ENCODE peak calls at places on chromosomes 4 and X, in seven cellular contexts. U, G, H, P, N, M and T are unnamed samples.

GRCh38 chrX:56000169-56000568 is 232.0 kb upstream of the KLF8 start:
- DNase-seq in U (no peak), G (no peak), H (no peak), P (peak), N (peak), M (no peak), T (peak)

GRCh38 chrX:74451450-74452198 is 30.3 kb downstream of the SLC16A2 start:
- DNase-seq in U (no peak), G (no peak), H (no peak), P (no peak), N (no peak), M (no peak), T (no peak)

GRCh38 chrX:13463608-13464007 is 105.8 kb upstream of the EGFL6 start:
- DNase-seq in U (peak), G (no peak), H (no peak), P (peak), N (peak), M (peak), T (no peak)

GRCh38 chr4:5460106-5460801 is 248.1 kb downstream of the EVC2 start:
- DNase-seq in U (peak), G (peak), H (peak), P (no peak), N (no peak), M (peak), T (no peak)

GRCh38 chr4:680931-681645 is 6.7 kb downstream of the MYL5 start:
- DNase-seq in U (no peak), G (no peak), H (peak), P (no peak), N (peak), M (no peak), T (no peak)

GRCh38 chr4:139833131-139833930 is 167.7 kb downstream of the MGST2 start:
- DNase-seq in U (no peak), G (no peak), H (no peak), P (no peak), N (no peak), M (no peak), T (no peak)

GRCh38 chrX:149962859-149963757 is 24.8 kb upstream of the EOLA2 start:
- DNase-seq in U (peak), G (peak), H (no peak), P (peak), N (peak), M (peak), T (peak)

GRCh38 chr4:168560184-168560834 is 63.5 kb downstream of the PALLD start:
- DNase-seq in U (no peak), G (no peak), H (no peak), P (no peak), N (no peak), M (peak), T (no peak)

GRCh38 chr4:135705343-135705742 is 1503.8 kb upstream of the PABPC4L start:
- DNase-seq in U (no peak), G (no peak), H (no peak), P (no peak), N (no peak), M (no peak), T (no peak)

GRCh38 chr4:181264908-181265307 is 978.3 kb upstream of the TENM3 start:
- DNase-seq in U (no peak), G (no peak), H (no peak), P (no peak), N (peak), M (no peak), T (no peak)

DNA sequence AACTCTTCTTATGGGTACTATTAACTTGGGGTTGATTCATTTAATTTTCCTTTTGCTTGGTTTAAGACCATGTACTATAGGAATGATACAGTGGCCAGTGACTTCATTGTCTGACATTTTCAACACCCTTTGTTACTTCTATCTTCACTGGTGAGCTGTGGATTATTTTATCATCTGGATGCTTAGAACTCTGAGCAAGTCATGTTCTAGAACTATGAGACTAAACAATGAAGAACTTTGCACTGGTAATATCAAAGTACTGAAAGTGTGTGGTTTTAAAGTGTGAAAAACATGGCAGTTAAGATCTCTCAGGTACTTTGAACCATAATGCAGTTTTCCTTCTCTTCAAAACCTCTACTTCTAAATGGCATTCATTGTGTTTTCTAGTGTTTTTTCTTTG is 47.8 kb downstream of the MAP7D3 start:
- DNase-seq in U (no peak), G (no peak), H (no peak), P (no peak), N (no peak), M (no peak), T (no peak)
- H3K4me3 ChIP-seq in U (no peak), G (no peak), H (no peak), P (no peak), N (no peak), M (no peak), T (no peak)

GRCh38 chrX:138775501-138775900 is 64.0 kb upstream of the FGF13 start:
- DNase-seq in U (peak), G (no peak), H (no peak), P (no peak), N (no peak), M (peak), T (no peak)

GRCh38 chrX:138777230-138777629 is 65.7 kb upstream of the FGF13 start:
- DNase-seq in U (no peak), G (no peak), H (no peak), P (no peak), N (no peak), M (no peak), T (no peak)
- TF ChIP-seq CTCF in U (no peak), G (no peak), H (no peak), P (no peak), N (no peak), M (peak), T (peak)

DNA sequence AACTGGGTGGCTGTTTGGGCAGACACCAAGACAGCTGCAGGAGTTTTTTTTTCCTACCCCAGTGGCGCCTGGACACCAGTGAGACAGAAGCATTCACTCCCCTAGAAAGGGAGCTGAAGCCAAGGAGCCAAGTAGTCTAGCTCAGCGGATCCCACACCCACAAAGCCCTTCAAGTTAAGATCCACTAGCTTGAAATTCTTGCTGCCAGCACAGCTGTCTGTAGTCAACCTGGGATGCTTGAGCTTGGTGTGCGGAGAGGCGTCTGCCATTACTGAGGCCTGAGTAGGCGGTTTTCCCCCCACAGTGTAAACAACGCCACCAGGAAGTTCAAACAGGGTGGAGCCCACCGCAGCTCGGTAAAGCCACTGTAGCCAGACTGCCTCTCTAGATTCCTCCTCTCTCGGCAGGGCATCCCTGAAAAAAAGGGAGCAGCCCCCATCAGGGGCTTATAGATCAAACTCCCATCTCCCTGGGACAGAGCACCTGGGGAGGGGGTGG is 171.4 kb downstream of the ARHGEF9 start:
- DNase-seq in U (no peak), G (no peak), H (no peak), P (no peak), N (no peak), M (no peak), T (no peak)
- H3K4me3 ChIP-seq in U (no peak), G (no peak), H (no peak), P (no peak), N (no peak), M (no peak), T (no peak)

GRCh38 chr4:120977435-120977997 is 55.0 kb upstream of the PRDM5 start:
- DNase-seq in U (peak), G (peak), H (no peak), P (peak), N (no peak), M (peak), T (peak)
- TF ChIP-seq CTCF in U (peak), G (peak), H (no peak), P (no peak), N (peak), M (peak), T (peak)

GRCh38 chr4:74447636-74448233 is 2.8 kb downstream of the AREG start:
- DNase-seq in U (no peak), G (no peak), H (no peak), P (no peak), N (no peak), M (no peak), T (peak)

GRCh38 chr4:74444891-74445642 is at the start of gene AREG:
- DNase-seq in U (peak), G (peak), H (peak), P (peak), N (peak), M (peak), T (no peak)

GRCh38 chr4:74449571-74450297 is 4.8 kb downstream of the AREG start:
- DNase-seq in U (no peak), G (no peak), H (no peak), P (no peak), N (no peak), M (peak), T (no peak)

GRCh38 chr4:74446193-74446868 is 1.4 kb downstream of the AREG start:
- DNase-seq in U (no peak), G (no peak), H (no peak), P (no peak), N (no peak), M (no peak), T (no peak)

DNA sequence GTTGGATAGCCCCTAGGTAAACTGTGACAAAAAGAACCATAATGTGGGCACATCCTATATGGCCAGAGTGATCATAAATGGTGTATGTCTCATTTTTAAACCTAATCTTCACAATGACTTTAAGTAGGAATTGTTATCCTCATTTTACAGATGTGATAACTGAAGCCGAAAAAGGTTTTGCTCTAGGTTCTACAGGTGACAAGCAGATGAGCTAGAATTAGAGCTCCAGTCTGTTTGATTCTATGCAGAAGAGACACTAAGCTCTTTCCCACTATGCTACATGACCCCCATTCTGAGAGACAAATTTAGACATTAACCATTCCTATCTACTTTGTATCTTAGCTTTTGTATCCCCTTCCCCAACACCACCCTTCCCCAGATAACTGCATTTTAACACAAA is 2.0 kb downstream of the AREG start:
- DNase-seq in U (no peak), G (no peak), H (no peak), P (no peak), N (no peak), M (no peak), T (no peak)
- H3K4me3 ChIP-seq in U (no peak), G (peak), H (no peak), P (no peak), N (no peak), M (no peak), T (no peak)

GRCh38 chrX:85611926-85612325 is 232.5 kb upstream of the POF1B start:
- DNase-seq in U (peak), G (no peak), H (no peak), P (no peak), N (no peak), M (peak), T (no peak)
- TF ChIP-seq CTCF in U (peak), G (no peak), H (no peak), P (no peak), N (peak), M (no peak), T (peak)

GRCh38 chrX:131830400-131831184 is 192.5 kb upstream of the STK26 start:
- DNase-seq in U (peak), G (peak), H (no peak), P (peak), N (peak), M (peak), T (peak)
- H3K4me3 ChIP-seq in U (no peak), G (peak), H (no peak), P (no peak), N (peak), M (peak), T (no peak)